ENCODE peak calls at places on chromosome 13, in seven cellular contexts. One of them, this sample, is unnamed.

GRCh38 chr13:93304868-93305613 is 78.4 kb downstream of the GPC6 start:
- DNase-seq in ovary: no peak
- DNase-seq in stimulated activated effector memory CD8-positive, alpha-beta T cell treated with anti-CD3 and anti-CD28 coated beads, Interleukin-12 subunit alpha, Interleukin-12 subunit beta, amount 100 ng/mL, for 72 hours: no peak
- DNase-seq in T-helper 1 cell: no peak
- DNase-seq in GM23338: peak; percentile 71
- DNase-seq in activated CD8-positive, alpha-beta memory T cell treated with anti-CD3 and anti-CD28 coated beads for 48 hours: no peak
- DNase-seq in stimulated activated CD4-positive, alpha-beta T cell treated with anti-CD3 and anti-CD28 coated beads, Interleukin-1b, Interleukin-23, amount 100 ng/mL, for 24 hours: no peak
- DNase-seq in this sample: no peak

GRCh38 chr13:21673592-21674270 is 2.9 kb downstream of the FGF9 start:
- DNase-seq in stimulated activated effector memory CD8-positive, alpha-beta T cell treated with anti-CD3 and anti-CD28 coated beads, Interleukin-12 subunit alpha, Interleukin-12 subunit beta, amount 100 ng/mL, for 72 hours: no peak
- DNase-seq in T-helper 1 cell: no peak
- DNase-seq in activated CD8-positive, alpha-beta memory T cell treated with anti-CD3 and anti-CD28 coated beads for 48 hours: no peak
- DNase-seq in ovary: no peak
- DNase-seq in stimulated activated CD4-positive, alpha-beta T cell treated with anti-CD3 and anti-CD28 coated beads, Interleukin-1b, Interleukin-23, amount 100 ng/mL, for 24 hours: no peak
- DNase-seq in GM23338: peak; percentile 83
- DNase-seq in this sample: no peak

GRCh38 chr13:66503890-66504289 is 726.2 kb downstream of the PCDH9 start:
- DNase-seq in ovary: no peak
- DNase-seq in GM23338: peak; percentile 22
- DNase-seq in activated CD8-positive, alpha-beta memory T cell treated with anti-CD3 and anti-CD28 coated beads for 48 hours: no peak
- DNase-seq in stimulated activated CD4-positive, alpha-beta T cell treated with anti-CD3 and anti-CD28 coated beads, Interleukin-1b, Interleukin-23, amount 100 ng/mL, for 24 hours: no peak
- DNase-seq in stimulated activated effector memory CD8-positive, alpha-beta T cell treated with anti-CD3 and anti-CD28 coated beads, Interleukin-12 subunit alpha, Interleukin-12 subunit beta, amount 100 ng/mL, for 72 hours: no peak
- DNase-seq in T-helper 1 cell: no peak
- DNase-seq in this sample: no peak

GRCh38 chr13:48733739-48734329 is 80.1 kb downstream of the CYSLTR2 start:
- DNase-seq in ovary: no peak
- DNase-seq in GM23338: no peak
- DNase-seq in stimulated activated effector memory CD8-positive, alpha-beta T cell treated with anti-CD3 and anti-CD28 coated beads, Interleukin-12 subunit alpha, Interleukin-12 subunit beta, amount 100 ng/mL, for 72 hours: no peak
- DNase-seq in stimulated activated CD4-positive, alpha-beta T cell treated with anti-CD3 and anti-CD28 coated beads, Interleukin-1b, Interleukin-23, amount 100 ng/mL, for 24 hours: no peak
- DNase-seq in T-helper 1 cell: no peak
- DNase-seq in activated CD8-positive, alpha-beta memory T cell treated with anti-CD3 and anti-CD28 coated beads for 48 hours: no peak
- DNase-seq in this sample: no peak

GRCh38 chr13:54859827-54860226 is 1831.2 kb downstream of the OLFM4 start:
- DNase-seq in T-helper 1 cell: no peak
- DNase-seq in stimulated activated effector memory CD8-positive, alpha-beta T cell treated with anti-CD3 and anti-CD28 coated beads, Interleukin-12 subunit alpha, Interleukin-12 subunit beta, amount 100 ng/mL, for 72 hours: no peak
- DNase-seq in ovary: no peak
- DNase-seq in stimulated activated CD4-positive, alpha-beta T cell treated with anti-CD3 and anti-CD28 coated beads, Interleukin-1b, Interleukin-23, amount 100 ng/mL, for 24 hours: no peak
- DNase-seq in activated CD8-positive, alpha-beta memory T cell treated with anti-CD3 and anti-CD28 coated beads for 48 hours: no peak
- DNase-seq in GM23338: no peak
- DNase-seq in this sample: no peak

GRCh38 chr13:49210669-49211068 is 9.5 kb upstream of the MLNR start:
- DNase-seq in stimulated activated CD4-positive, alpha-beta T cell treated with anti-CD3 and anti-CD28 coated beads, Interleukin-1b, Interleukin-23, amount 100 ng/mL, for 24 hours: no peak
- DNase-seq in stimulated activated effector memory CD8-positive, alpha-beta T cell treated with anti-CD3 and anti-CD28 coated beads, Interleukin-12 subunit alpha, Interleukin-12 subunit beta, amount 100 ng/mL, for 72 hours: no peak
- DNase-seq in T-helper 1 cell: no peak
- DNase-seq in GM23338: no peak
- DNase-seq in ovary: no peak
- DNase-seq in activated CD8-positive, alpha-beta memory T cell treated with anti-CD3 and anti-CD28 coated beads for 48 hours: no peak
- DNase-seq in this sample: no peak

GRCh38 chr13:91228083-91228482 is 119.4 kb upstream of the MIR17HG start:
- DNase-seq in ovary: no peak
- DNase-seq in stimulated activated effector memory CD8-positive, alpha-beta T cell treated with anti-CD3 and anti-CD28 coated beads, Interleukin-12 subunit alpha, Interleukin-12 subunit beta, amount 100 ng/mL, for 72 hours: no peak
- DNase-seq in activated CD8-positive, alpha-beta memory T cell treated with anti-CD3 and anti-CD28 coated beads for 48 hours: no peak
- DNase-seq in GM23338: no peak
- DNase-seq in T-helper 1 cell: no peak
- DNase-seq in stimulated activated CD4-positive, alpha-beta T cell treated with anti-CD3 and anti-CD28 coated beads, Interleukin-1b, Interleukin-23, amount 100 ng/mL, for 24 hours: no peak
- DNase-seq in this sample: no peak

GRCh38 chr13:48158290-48158689 is 63.4 kb upstream of the MED4 start:
- DNase-seq in stimulated activated effector memory CD8-positive, alpha-beta T cell treated with anti-CD3 and anti-CD28 coated beads, Interleukin-12 subunit alpha, Interleukin-12 subunit beta, amount 100 ng/mL, for 72 hours: no peak
- DNase-seq in ovary: no peak
- DNase-seq in T-helper 1 cell: no peak
- DNase-seq in stimulated activated CD4-positive, alpha-beta T cell treated with anti-CD3 and anti-CD28 coated beads, Interleukin-1b, Interleukin-23, amount 100 ng/mL, for 24 hours: no peak
- DNase-seq in activated CD8-positive, alpha-beta memory T cell treated with anti-CD3 and anti-CD28 coated beads for 48 hours: no peak
- DNase-seq in GM23338: no peak
- DNase-seq in this sample: no peak

GRCh38 chr13:33744589-33745369 is 73.2 kb upstream of the RFC3 start:
- DNase-seq in ovary: no peak
- DNase-seq in GM23338: no peak
- DNase-seq in stimulated activated effector memory CD8-positive, alpha-beta T cell treated with anti-CD3 and anti-CD28 coated beads, Interleukin-12 subunit alpha, Interleukin-12 subunit beta, amount 100 ng/mL, for 72 hours: no peak
- DNase-seq in T-helper 1 cell: no peak
- DNase-seq in activated CD8-positive, alpha-beta memory T cell treated with anti-CD3 and anti-CD28 coated beads for 48 hours: no peak
- DNase-seq in stimulated activated CD4-positive, alpha-beta T cell treated with anti-CD3 and anti-CD28 coated beads, Interleukin-1b, Interleukin-23, amount 100 ng/mL, for 24 hours: no peak
- DNase-seq in this sample: no peak

GRCh38 chr13:27504541-27504940 is 54.2 kb upstream of the MTIF3 start:
- DNase-seq in GM23338: no peak
- DNase-seq in activated CD8-positive, alpha-beta memory T cell treated with anti-CD3 and anti-CD28 coated beads for 48 hours: no peak
- DNase-seq in T-helper 1 cell: no peak
- DNase-seq in stimulated activated effector memory CD8-positive, alpha-beta T cell treated with anti-CD3 and anti-CD28 coated beads, Interleukin-12 subunit alpha, Interleukin-12 subunit beta, amount 100 ng/mL, for 72 hours: no peak
- DNase-seq in ovary: no peak
- DNase-seq in stimulated activated CD4-positive, alpha-beta T cell treated with anti-CD3 and anti-CD28 coated beads, Interleukin-1b, Interleukin-23, amount 100 ng/mL, for 24 hours: no peak
- DNase-seq in this sample: no peak

GRCh38 chr13:112688560-112689497 is 1.0 kb upstream of the ATP11A start:
- DNase-seq in stimulated activated CD4-positive, alpha-beta T cell treated with anti-CD3 and anti-CD28 coated beads, Interleukin-1b, Interleukin-23, amount 100 ng/mL, for 24 hours: no peak
- DNase-seq in ovary: no peak
- DNase-seq in T-helper 1 cell: no peak
- DNase-seq in activated CD8-positive, alpha-beta memory T cell treated with anti-CD3 and anti-CD28 coated beads for 48 hours: peak; percentile 28
- DNase-seq in stimulated activated effector memory CD8-positive, alpha-beta T cell treated with anti-CD3 and anti-CD28 coated beads, Interleukin-12 subunit alpha, Interleukin-12 subunit beta, amount 100 ng/mL, for 72 hours: peak; percentile 15
- DNase-seq in GM23338: peak; percentile 47
- DNase-seq in this sample: no peak

GRCh38 chr13:32135655-32136054 is 104.1 kb downstream of the FRY start:
- DNase-seq in ovary: no peak
- DNase-seq in T-helper 1 cell: no peak
- DNase-seq in GM23338: no peak
- DNase-seq in activated CD8-positive, alpha-beta memory T cell treated with anti-CD3 and anti-CD28 coated beads for 48 hours: no peak
- DNase-seq in stimulated activated effector memory CD8-positive, alpha-beta T cell treated with anti-CD3 and anti-CD28 coated beads, Interleukin-12 subunit alpha, Interleukin-12 subunit beta, amount 100 ng/mL, for 72 hours: no peak
- DNase-seq in stimulated activated CD4-positive, alpha-beta T cell treated with anti-CD3 and anti-CD28 coated beads, Interleukin-1b, Interleukin-23, amount 100 ng/mL, for 24 hours: no peak
- DNase-seq in this sample: no peak

GRCh38 chr13:79918620-79919019 is 422.3 kb downstream of the SPRY2 start:
- DNase-seq in activated CD8-positive, alpha-beta memory T cell treated with anti-CD3 and anti-CD28 coated beads for 48 hours: no peak
- DNase-seq in T-helper 1 cell: no peak
- DNase-seq in stimulated activated effector memory CD8-positive, alpha-beta T cell treated with anti-CD3 and anti-CD28 coated beads, Interleukin-12 subunit alpha, Interleukin-12 subunit beta, amount 100 ng/mL, for 72 hours: no peak
- DNase-seq in ovary: no peak
- DNase-seq in GM23338: no peak
- DNase-seq in stimulated activated CD4-positive, alpha-beta T cell treated with anti-CD3 and anti-CD28 coated beads, Interleukin-1b, Interleukin-23, amount 100 ng/mL, for 24 hours: no peak
- DNase-seq in this sample: no peak

GRCh38 chr13:106533940-106534843 is 1.3 kb downstream of the EFNB2 start:
- DNase-seq in stimulated activated effector memory CD8-positive, alpha-beta T cell treated with anti-CD3 and anti-CD28 coated beads, Interleukin-12 subunit alpha, Interleukin-12 subunit beta, amount 100 ng/mL, for 72 hours: peak; percentile 8
- DNase-seq in stimulated activated CD4-positive, alpha-beta T cell treated with anti-CD3 and anti-CD28 coated beads, Interleukin-1b, Interleukin-23, amount 100 ng/mL, for 24 hours: no peak
- DNase-seq in ovary: peak; percentile 54
- DNase-seq in T-helper 1 cell: no peak
- DNase-seq in activated CD8-positive, alpha-beta memory T cell treated with anti-CD3 and anti-CD28 coated beads for 48 hours: peak; percentile 3
- DNase-seq in GM23338: peak; percentile 56
- DNase-seq in this sample: no peak

GRCh38 chr13:50222569-50223332 is 207.5 kb downstream of the KCNRG start:
- DNase-seq in T-helper 1 cell: no peak
- DNase-seq in activated CD8-positive, alpha-beta memory T cell treated with anti-CD3 and anti-CD28 coated beads for 48 hours: no peak
- DNase-seq in stimulated activated effector memory CD8-positive, alpha-beta T cell treated with anti-CD3 and anti-CD28 coated beads, Interleukin-12 subunit alpha, Interleukin-12 subunit beta, amount 100 ng/mL, for 72 hours: no peak
- DNase-seq in stimulated activated CD4-positive, alpha-beta T cell treated with anti-CD3 and anti-CD28 coated beads, Interleukin-1b, Interleukin-23, amount 100 ng/mL, for 24 hours: no peak
- DNase-seq in GM23338: no peak
- DNase-seq in ovary: peak; percentile 20
- DNase-seq in this sample: no peak

GRCh38 chr13:19818223-19818842 is 35.6 kb upstream of the PSPC1 start:
- DNase-seq in stimulated activated CD4-positive, alpha-beta T cell treated with anti-CD3 and anti-CD28 coated beads, Interleukin-1b, Interleukin-23, amount 100 ng/mL, for 24 hours: no peak
- DNase-seq in T-helper 1 cell: peak; percentile 7
- DNase-seq in GM23338: peak; percentile 92
- DNase-seq in stimulated activated effector memory CD8-positive, alpha-beta T cell treated with anti-CD3 and anti-CD28 coated beads, Interleukin-12 subunit alpha, Interleukin-12 subunit beta, amount 100 ng/mL, for 72 hours: peak; percentile 3
- DNase-seq in activated CD8-positive, alpha-beta memory T cell treated with anti-CD3 and anti-CD28 coated beads for 48 hours: peak; percentile 7
- DNase-seq in ovary: peak; percentile 20
- DNase-seq in this sample: peak; percentile 65

GRCh38 chr13:49315036-49315565 is 67.4 kb downstream of the CDADC1 start:
- DNase-seq in GM23338: no peak
- DNase-seq in T-helper 1 cell: no peak
- DNase-seq in stimulated activated CD4-positive, alpha-beta T cell treated with anti-CD3 and anti-CD28 coated beads, Interleukin-1b, Interleukin-23, amount 100 ng/mL, for 24 hours: no peak
- DNase-seq in activated CD8-positive, alpha-beta memory T cell treated with anti-CD3 and anti-CD28 coated beads for 48 hours: no peak
- DNase-seq in ovary: no peak
- DNase-seq in stimulated activated effector memory CD8-positive, alpha-beta T cell treated with anti-CD3 and anti-CD28 coated beads, Interleukin-12 subunit alpha, Interleukin-12 subunit beta, amount 100 ng/mL, for 72 hours: no peak
- DNase-seq in this sample: no peak

GRCh38 chr13:64369121-64369520 is 2861.0 kb downstream of the PCDH9 start:
- DNase-seq in T-helper 1 cell: no peak
- DNase-seq in stimulated activated CD4-positive, alpha-beta T cell treated with anti-CD3 and anti-CD28 coated beads, Interleukin-1b, Interleukin-23, amount 100 ng/mL, for 24 hours: no peak
- DNase-seq in ovary: no peak
- DNase-seq in stimulated activated effector memory CD8-positive, alpha-beta T cell treated with anti-CD3 and anti-CD28 coated beads, Interleukin-12 subunit alpha, Interleukin-12 subunit beta, amount 100 ng/mL, for 72 hours: no peak
- DNase-seq in activated CD8-positive, alpha-beta memory T cell treated with anti-CD3 and anti-CD28 coated beads for 48 hours: no peak
- DNase-seq in GM23338: no peak
- DNase-seq in this sample: no peak

GRCh38 chr13:77377016-77377415 is 50.1 kb upstream of the MYCBP2 start:
- DNase-seq in T-helper 1 cell: no peak
- DNase-seq in GM23338: no peak
- DNase-seq in activated CD8-positive, alpha-beta memory T cell treated with anti-CD3 and anti-CD28 coated beads for 48 hours: no peak
- DNase-seq in stimulated activated CD4-positive, alpha-beta T cell treated with anti-CD3 and anti-CD28 coated beads, Interleukin-1b, Interleukin-23, amount 100 ng/mL, for 24 hours: no peak
- DNase-seq in ovary: no peak
- DNase-seq in stimulated activated effector memory CD8-positive, alpha-beta T cell treated with anti-CD3 and anti-CD28 coated beads, Interleukin-12 subunit alpha, Interleukin-12 subunit beta, amount 100 ng/mL, for 72 hours: no peak
- DNase-seq in this sample: no peak

GRCh38 chr13:97386832-97387486 is 47.0 kb upstream of the RAP2A start:
- DNase-seq in stimulated activated CD4-positive, alpha-beta T cell treated with anti-CD3 and anti-CD28 coated beads, Interleukin-1b, Interleukin-23, amount 100 ng/mL, for 24 hours: no peak
- DNase-seq in activated CD8-positive, alpha-beta memory T cell treated with anti-CD3 and anti-CD28 coated beads for 48 hours: no peak
- DNase-seq in stimulated activated effector memory CD8-positive, alpha-beta T cell treated with anti-CD3 and anti-CD28 coated beads, Interleukin-12 subunit alpha, Interleukin-12 subunit beta, amount 100 ng/mL, for 72 hours: peak; percentile 4
- DNase-seq in T-helper 1 cell: no peak
- DNase-seq in GM23338: no peak
- DNase-seq in ovary: no peak
- DNase-seq in this sample: no peak

GRCh38 chr13:80988752-80989151 is 647.8 kb upstream of the SPRY2 start:
- DNase-seq in stimulated activated effector memory CD8-positive, alpha-beta T cell treated with anti-CD3 and anti-CD28 coated beads, Interleukin-12 subunit alpha, Interleukin-12 subunit beta, amount 100 ng/mL, for 72 hours: no peak
- DNase-seq in ovary: no peak
- DNase-seq in activated CD8-positive, alpha-beta memory T cell treated with anti-CD3 and anti-CD28 coated beads for 48 hours: no peak
- DNase-seq in GM23338: no peak
- DNase-seq in stimulated activated CD4-positive, alpha-beta T cell treated with anti-CD3 and anti-CD28 coated beads, Interleukin-1b, Interleukin-23, amount 100 ng/mL, for 24 hours: no peak
- DNase-seq in T-helper 1 cell: no peak
- DNase-seq in this sample: no peak

GRCh38 chr13:73943965-73944233 is 190.3 kb downstream of the KLF12 start:
- DNase-seq in GM23338: no peak
- DNase-seq in stimulated activated effector memory CD8-positive, alpha-beta T cell treated with anti-CD3 and anti-CD28 coated beads, Interleukin-12 subunit alpha, Interleukin-12 subunit beta, amount 100 ng/mL, for 72 hours: no peak
- DNase-seq in T-helper 1 cell: no peak
- DNase-seq in stimulated activated CD4-positive, alpha-beta T cell treated with anti-CD3 and anti-CD28 coated beads, Interleukin-1b, Interleukin-23, amount 100 ng/mL, for 24 hours: no peak
- DNase-seq in ovary: no peak
- DNase-seq in activated CD8-positive, alpha-beta memory T cell treated with anti-CD3 and anti-CD28 coated beads for 48 hours: no peak
- DNase-seq in this sample: no peak

GRCh38 chr13:112792511-112792910 is 102.7 kb downstream of the ATP11A start:
- DNase-seq in GM23338: no peak
- DNase-seq in ovary: no peak
- DNase-seq in T-helper 1 cell: no peak
- DNase-seq in stimulated activated effector memory CD8-positive, alpha-beta T cell treated with anti-CD3 and anti-CD28 coated beads, Interleukin-12 subunit alpha, Interleukin-12 subunit beta, amount 100 ng/mL, for 72 hours: no peak
- DNase-seq in stimulated activated CD4-positive, alpha-beta T cell treated with anti-CD3 and anti-CD28 coated beads, Interleukin-1b, Interleukin-23, amount 100 ng/mL, for 24 hours: no peak
- DNase-seq in activated CD8-positive, alpha-beta memory T cell treated with anti-CD3 and anti-CD28 coated beads for 48 hours: no peak
- DNase-seq in this sample: no peak

GRCh38 chr13:44396963-44397580 is 23.4 kb downstream of the SERP2 start:
- DNase-seq in activated CD8-positive, alpha-beta memory T cell treated with anti-CD3 and anti-CD28 coated beads for 48 hours: no peak
- DNase-seq in T-helper 1 cell: no peak
- DNase-seq in ovary: peak; percentile 40
- DNase-seq in GM23338: no peak
- DNase-seq in stimulated activated effector memory CD8-positive, alpha-beta T cell treated with anti-CD3 and anti-CD28 coated beads, Interleukin-12 subunit alpha, Interleukin-12 subunit beta, amount 100 ng/mL, for 72 hours: no peak
- DNase-seq in stimulated activated CD4-positive, alpha-beta T cell treated with anti-CD3 and anti-CD28 coated beads, Interleukin-1b, Interleukin-23, amount 100 ng/mL, for 24 hours: no peak
- DNase-seq in this sample: no peak

GRCh38 chr13:73849292-73849691 is 284.9 kb downstream of the KLF12 start:
- DNase-seq in stimulated activated CD4-positive, alpha-beta T cell treated with anti-CD3 and anti-CD28 coated beads, Interleukin-1b, Interleukin-23, amount 100 ng/mL, for 24 hours: no peak
- DNase-seq in GM23338: peak; percentile 86
- DNase-seq in ovary: no peak
- DNase-seq in activated CD8-positive, alpha-beta memory T cell treated with anti-CD3 and anti-CD28 coated beads for 48 hours: no peak
- DNase-seq in stimulated activated effector memory CD8-positive, alpha-beta T cell treated with anti-CD3 and anti-CD28 coated beads, Interleukin-12 subunit alpha, Interleukin-12 subunit beta, amount 100 ng/mL, for 72 hours: no peak
- DNase-seq in T-helper 1 cell: no peak
- DNase-seq in this sample: peak; percentile 26

GRCh38 chr13:94335786-94336357 is 143.6 kb downstream of the DCT start:
- DNase-seq in stimulated activated effector memory CD8-positive, alpha-beta T cell treated with anti-CD3 and anti-CD28 coated beads, Interleukin-12 subunit alpha, Interleukin-12 subunit beta, amount 100 ng/mL, for 72 hours: no peak
- DNase-seq in ovary: no peak
- DNase-seq in GM23338: no peak
- DNase-seq in activated CD8-positive, alpha-beta memory T cell treated with anti-CD3 and anti-CD28 coated beads for 48 hours: no peak
- DNase-seq in T-helper 1 cell: no peak
- DNase-seq in stimulated activated CD4-positive, alpha-beta T cell treated with anti-CD3 and anti-CD28 coated beads, Interleukin-1b, Interleukin-23, amount 100 ng/mL, for 24 hours: no peak
- DNase-seq in this sample: no peak

GRCh38 chr13:25966086-25966485 is 85.7 kb downstream of the SHISA2 start:
- DNase-seq in ovary: no peak
- DNase-seq in GM23338: no peak
- DNase-seq in stimulated activated CD4-positive, alpha-beta T cell treated with anti-CD3 and anti-CD28 coated beads, Interleukin-1b, Interleukin-23, amount 100 ng/mL, for 24 hours: no peak
- DNase-seq in stimulated activated effector memory CD8-positive, alpha-beta T cell treated with anti-CD3 and anti-CD28 coated beads, Interleukin-12 subunit alpha, Interleukin-12 subunit beta, amount 100 ng/mL, for 72 hours: no peak
- DNase-seq in T-helper 1 cell: no peak
- DNase-seq in activated CD8-positive, alpha-beta memory T cell treated with anti-CD3 and anti-CD28 coated beads for 48 hours: no peak
- DNase-seq in this sample: no peak

GRCh38 chr13:50126378-50127016 is 111.3 kb downstream of the KCNRG start:
- DNase-seq in GM23338: peak; percentile 50
- DNase-seq in ovary: no peak
- DNase-seq in T-helper 1 cell: no peak
- DNase-seq in stimulated activated effector memory CD8-positive, alpha-beta T cell treated with anti-CD3 and anti-CD28 coated beads, Interleukin-12 subunit alpha, Interleukin-12 subunit beta, amount 100 ng/mL, for 72 hours: no peak
- DNase-seq in activated CD8-positive, alpha-beta memory T cell treated with anti-CD3 and anti-CD28 coated beads for 48 hours: no peak
- DNase-seq in stimulated activated CD4-positive, alpha-beta T cell treated with anti-CD3 and anti-CD28 coated beads, Interleukin-1b, Interleukin-23, amount 100 ng/mL, for 24 hours: no peak
- DNase-seq in this sample: no peak

GRCh38 chr13:45749026-45749759 is 47.1 kb downstream of the CBY2 start:
- DNase-seq in stimulated activated CD4-positive, alpha-beta T cell treated with anti-CD3 and anti-CD28 coated beads, Interleukin-1b, Interleukin-23, amount 100 ng/mL, for 24 hours: no peak
- DNase-seq in ovary: no peak
- DNase-seq in GM23338: no peak
- DNase-seq in stimulated activated effector memory CD8-positive, alpha-beta T cell treated with anti-CD3 and anti-CD28 coated beads, Interleukin-12 subunit alpha, Interleukin-12 subunit beta, amount 100 ng/mL, for 72 hours: no peak
- DNase-seq in activated CD8-positive, alpha-beta memory T cell treated with anti-CD3 and anti-CD28 coated beads for 48 hours: no peak
- DNase-seq in T-helper 1 cell: no peak
- DNase-seq in this sample: no peak

GRCh38 chr13:82076421-82076820 is 1735.5 kb upstream of the SPRY2 start:
- DNase-seq in activated CD8-positive, alpha-beta memory T cell treated with anti-CD3 and anti-CD28 coated beads for 48 hours: no peak
- DNase-seq in stimulated activated effector memory CD8-positive, alpha-beta T cell treated with anti-CD3 and anti-CD28 coated beads, Interleukin-12 subunit alpha, Interleukin-12 subunit beta, amount 100 ng/mL, for 72 hours: no peak
- DNase-seq in stimulated activated CD4-positive, alpha-beta T cell treated with anti-CD3 and anti-CD28 coated beads, Interleukin-1b, Interleukin-23, amount 100 ng/mL, for 24 hours: no peak
- DNase-seq in GM23338: no peak
- DNase-seq in T-helper 1 cell: no peak
- DNase-seq in ovary: no peak
- DNase-seq in this sample: no peak

GRCh38 chr13:33545492-33545891 is 259.9 kb upstream of the STARD13 start:
- DNase-seq in stimulated activated effector memory CD8-positive, alpha-beta T cell treated with anti-CD3 and anti-CD28 coated beads, Interleukin-12 subunit alpha, Interleukin-12 subunit beta, amount 100 ng/mL, for 72 hours: no peak
- DNase-seq in stimulated activated CD4-positive, alpha-beta T cell treated with anti-CD3 and anti-CD28 coated beads, Interleukin-1b, Interleukin-23, amount 100 ng/mL, for 24 hours: no peak
- DNase-seq in activated CD8-positive, alpha-beta memory T cell treated with anti-CD3 and anti-CD28 coated beads for 48 hours: no peak
- DNase-seq in ovary: no peak
- DNase-seq in T-helper 1 cell: no peak
- DNase-seq in GM23338: peak; percentile 17
- DNase-seq in this sample: no peak